ENCODE peak calls at places on chromosomes 2 and 18, in eight cellular contexts. C is A172, G is bronchial epithelial cell, V is globus pallidus, D is AG09319, H is T-helper 9 cell, A is mesenteric fat pad, S is stromal cell of bone marrow. B is an unnamed sample.

GRCh38 chr2:12177052-12177994 is 430.9 kb downstream of the LPIN1 start:
- DNase-seq in D (peak), A (no peak), S (peak), G (peak), V (no peak), H (no peak), C (peak), B (peak)

GRCh38 chr18:37163119-37163518 is 334.2 kb downstream of the KIAA1328 start:
- DNase-seq in A (no peak), D (no peak), H (no peak), G (no peak), C (no peak), S (no peak), V (no peak), B (no peak)

GRCh38 chr2:233922471-233922870 is 5.3 kb downstream of the TRPM8 start:
- DNase-seq in A (no peak), G (no peak), H (no peak), C (no peak), D (no peak), V (no peak), S (no peak), B (no peak)

GRCh38 chr2:154329510-154329909 is 369.0 kb upstream of the KCNJ3 start:
- DNase-seq in G (no peak), V (no peak), C (no peak), S (no peak), D (no peak), A (no peak), H (no peak), B (no peak)

GRCh38 chr2:45626387-45627010 is 15.4 kb upstream of the SRBD1 start:
- DNase-seq in D (no peak), G (no peak), C (no peak), H (no peak), S (no peak), V (no peak), A (no peak), B (no peak)

GRCh38 chr2:169509230-169509917 is at the start of gene KLHL41:
- DNase-seq in G (peak), V (no peak), S (peak), D (peak), A (no peak), C (no peak), H (no peak), B (no peak)

GRCh38 chr2:177495945-177496344 is 103.4 kb downstream of the AGPS start:
- DNase-seq in V (no peak), C (no peak), G (no peak), H (no peak), A (no peak), S (no peak), D (no peak), B (no peak)

GRCh38 chr18:48840491-48840877 is 110.3 kb downstream of the SMAD7 start:
- DNase-seq in H (no peak), S (no peak), D (no peak), V (peak), C (no peak), G (no peak), A (no peak), B (no peak)